ENCODE peak calls at places on chromosomes 6 and 20, in eight cellular contexts. A is T-helper 2 cell, V is HT1080, M is activated gamma-delta T cell treated with Interleukin-2 at 50 U/mL for 16 hours, H is aorta, O is NCI-H774, N is cerebellar cortex, T is head of caudate nucleus. S is an unnamed sample.

GRCh38 chr6:88813045-88813444 is 150.4 kb downstream of the RNGTT start:
- DNase-seq in A (no peak), V (no peak), M (no peak), H (no peak), O (no peak), N (peak; percentile 28), T (no peak), S (no peak)

GRCh38 chr20:62647521-62648317 is 5.4 kb downstream of the SLCO4A1 start:
- DNase-seq in A (no peak), V (no peak), M (no peak), H (no peak), O (no peak), N (no peak), T (no peak), S (peak; percentile 72)

GRCh38 chr6:142871910-142872331 is 73.1 kb downstream of the HIVEP2 start:
- DNase-seq in A (peak; percentile 65), V (peak; percentile 96), M (peak; percentile 30), H (no peak), O (no peak), N (no peak), T (no peak), S (peak; percentile 59)

GRCh38 chr6:10411131-10411914 is 3.6 kb downstream of the TFAP2A start:
- DNase-seq in A (no peak), V (no peak), M (no peak), H (no peak), O (no peak), N (no peak), T (no peak), S (no peak)

GRCh38 chr20:59493926-59494325 is 110.4 kb upstream of the PHACTR3 start:
- DNase-seq in A (no peak), V (no peak), M (no peak), H (no peak), O (no peak), N (no peak), T (no peak), S (no peak)

GRCh38 chr6:122803056-122803695 is 14.1 kb downstream of the SMPDL3A start:
- DNase-seq in A (no peak), V (no peak), M (no peak), H (no peak), O (no peak), N (no peak), T (no peak), S (no peak)

GRCh38 chr6:31135710-31136109 is 3.2 kb downstream of the PSORS1C2 start:
- DNase-seq in A (no peak), V (no peak), M (no peak), H (no peak), O (no peak), N (no peak), T (no peak), S (no peak)

GRCh38 chr6:135936606-135937005 is 85.1 kb downstream of the PDE7B start:
- DNase-seq in A (no peak), V (peak; percentile 88), M (no peak), H (no peak), O (no peak), N (no peak), T (no peak), S (no peak)

GRCh38 chr6:166274739-166275370 is 33.3 kb downstream of the PRR18 start:
- DNase-seq in A (no peak), V (no peak), M (no peak), H (no peak), O (no peak), N (no peak), T (no peak), S (no peak)

GRCh38 chr6:148313483-148313882 is 29.2 kb upstream of the SASH1 start:
- DNase-seq in A (no peak), V (no peak), M (no peak), H (no peak), O (no peak), N (no peak), T (no peak), S (no peak)

S was measured in tibial artery.